ENCODE peak calls at places on chromosomes 6 and 20, in four cellular contexts. Z is HCT116; G is activated CD4-positive, CD25-positive, alpha-beta regulatory T cell; S is GM20000. Q is an unnamed sample.

GRCh38 chr6:47700051-47700450 is 1.7 kb downstream of the ADGRF4 start:
- DNase-seq in G (no peak), Z (no peak), S (no peak), Q (no peak)

GRCh38 chr6:56377295-56377694 is 129.9 kb upstream of the COL21A1 start:
- DNase-seq in Z (no peak), S (no peak), G (no peak), Q (no peak)

GRCh38 chr6:56594699-56595098 is 48.0 kb downstream of the DST start:
- DNase-seq in G (no peak), Z (no peak), S (no peak), Q (no peak)

GRCh38 chr6:159008656-159009288 is 8.8 kb upstream of the RSPH3 start:
- DNase-seq in G (no peak), Z (no peak), S (peak; percentile 52), Q (no peak)

GRCh38 chr20:57996936-57997629 is 231.4 kb downstream of the ANKRD60 start:
- DNase-seq in G (no peak), S (no peak), Z (no peak), Q (no peak)

GRCh38 chr6:14635195-14635594 is 517.6 kb downstream of the CD83 start:
- DNase-seq in S (no peak), Z (no peak), G (no peak), Q (peak; percentile 20)

GRCh38 chr6:39787322-39787721 is 4.9 kb upstream of the DAAM2 start:
- DNase-seq in G (no peak), Z (no peak), S (no peak), Q (no peak)

GRCh38 chr6:65692109-65692508 is 14.9 kb downstream of the EYS start:
- DNase-seq in S (no peak), Z (no peak), G (no peak), Q (no peak)

GRCh38 chr6:99548706-99549105 is 19.8 kb downstream of the CCNC start:
- DNase-seq in G (no peak), Z (no peak), S (no peak), Q (no peak)

GRCh38 chr6:16344756-16345155 is 106.4 kb downstream of the GMPR start:
- DNase-seq in Z (no peak), S (no peak), G (no peak), Q (no peak)

GRCh38 chr6:99092461-99092860 is 144.7 kb upstream of the FBXL4 start:
- DNase-seq in S (no peak), G (no peak), Z (no peak), Q (no peak)

GRCh38 chr20:44678247-44678646 is 26.7 kb upstream of the ADA start:
- DNase-seq in Z (no peak), G (no peak), S (no peak), Q (no peak)

GRCh38 chr20:46715292-46715756 is 5.9 kb downstream of the SLC2A10 start:
- DNase-seq in Z (no peak), S (no peak), G (no peak), Q (no peak)

GRCh38 chr6:15763827-15764226 is 101.0 kb upstream of the DTNBP1 start:
- DNase-seq in S (no peak), G (no peak), Z (peak; percentile 27), Q (no peak)

GRCh38 chr6:121592261-121592935 is 157.0 kb downstream of the GJA1 start:
- DNase-seq in S (no peak), Z (no peak), G (no peak), Q (no peak)

GRCh38 chr20:57440678-57441509 is 49.7 kb downstream of the RBM38 start:
- DNase-seq in Z (no peak), G (no peak), S (no peak), Q (no peak)

GRCh38 chr20:39849664-39850063 is 839.4 kb downstream of the MAFB start:
- DNase-seq in Z (no peak), S (no peak), G (no peak), Q (no peak)

GRCh38 chr6:139262519-139263300 is 29.1 kb downstream of the TXLNB start:
- DNase-seq in S (peak; percentile 44), Z (no peak), G (no peak), Q (no peak)